ENCODE peak calls at places on chromosomes 16 and 17, in seven cellular contexts. F is kidney, G is OCI-LY7, R is IMR-90, L is Peyer's patch, M is PC-9, Q is fibroblast of mammary gland. E is an unnamed sample.

GRCh38 chr16:56341656-56342397 is 83.5 kb downstream of the AMFR start:
- DNase-seq in F (peak), G (no peak), R (no peak), L (no peak), M (no peak), Q (no peak), E (no peak)

GRCh38 chr17:80219013-80219776 is 938 bp downstream of the SGSH start:
- DNase-seq in F (peak), G (peak), R (peak), L (peak), M (peak), Q (peak), E (peak)

GRCh38 chr17:27386206-27387075 is 69.8 kb upstream of the KSR1 start:
- DNase-seq in F (no peak), G (no peak), R (no peak), L (no peak), M (no peak), Q (no peak), E (no peak)

GRCh38 chr16:27543801-27544200 is 5.9 kb downstream of the GTF3C1 start:
- DNase-seq in F (no peak), G (no peak), R (no peak), L (no peak), M (no peak), Q (peak), E (no peak)

GRCh38 chr17:73759324-73760185 is 115.3 kb upstream of the SDK2 start:
- DNase-seq in F (peak), G (no peak), R (no peak), L (no peak), M (no peak), Q (no peak), E (no peak)

GRCh38 chr17:63435681-63436522 is 10.2 kb downstream of the CYB561 start:
- DNase-seq in F (peak), G (peak), R (no peak), L (peak), M (peak), Q (no peak), E (no peak)

GRCh38 chr16:29311636-29312344 is 94.7 kb downstream of the NPIPB11 start:
- DNase-seq in F (no peak), G (no peak), R (no peak), L (no peak), M (no peak), Q (no peak), E (no peak)

GRCh38 chr16:9311303-9311954 is 220.0 kb downstream of the HAPSTR1 start:
- DNase-seq in F (peak), G (no peak), R (no peak), L (peak), M (no peak), Q (no peak), E (no peak)

GRCh38 chr17:43401293-43401692 is 2.5 kb downstream of the ARL4D start:
- DNase-seq in F (peak), G (no peak), R (peak), L (no peak), M (peak), Q (peak), E (peak)

GRCh38 chr16:58077796-58078195 is 51.4 kb downstream of the CFAP20 start:
- DNase-seq in F (peak), G (no peak), R (no peak), L (no peak), M (no peak), Q (no peak), E (no peak)

GRCh38 chr17:40109471-40109824 is 9.1 kb upstream of the NR1D1 start:
- DNase-seq in F (no peak), G (no peak), R (no peak), L (no peak), M (no peak), Q (peak), E (no peak)

GRCh38 chr16:6081320-6081976 is 983.9 kb upstream of the EEF2KMT start:
- DNase-seq in F (no peak), G (peak), R (no peak), L (no peak), M (peak), Q (no peak), E (no peak)

GRCh38 chr16:71423865-71424264 is 18.0 kb downstream of the TLE7 start:
- DNase-seq in F (no peak), G (no peak), R (no peak), L (no peak), M (no peak), Q (no peak), E (no peak)

GRCh38 chr17:27631409-27631755 is 394 bp downstream of the LGALS9 start:
- DNase-seq in F (no peak), G (peak), R (no peak), L (no peak), M (no peak), Q (no peak), E (no peak)

GRCh38 chr17:65062168-65062915 is 5.8 kb upstream of the GNA13 start:
- DNase-seq in F (no peak), G (no peak), R (no peak), L (no peak), M (peak), Q (peak), E (no peak)

GRCh38 chr16:65068151-65068740 is 53.6 kb downstream of the CDH11 start:
- DNase-seq in F (no peak), G (no peak), R (peak), L (no peak), M (no peak), Q (peak), E (peak)

GRCh38 chr16:89615596-89616090 is 2.2 kb downstream of the DPEP1 start:
- DNase-seq in F (no peak), G (no peak), R (no peak), L (no peak), M (peak), Q (no peak), E (no peak)

GRCh38 chr16:81261049-81261648 is 22.7 kb downstream of the BCO1 start:
- DNase-seq in F (peak), G (peak), R (no peak), L (no peak), M (no peak), Q (peak), E (peak)

GRCh38 chr16:57630931-57631845 is 2.8 kb downstream of the ADGRG1 start:
- DNase-seq in F (no peak), G (no peak), R (no peak), L (no peak), M (no peak), Q (no peak), E (no peak)

GRCh38 chr16:63787014-63787413 is 1334.8 kb downstream of the CDH11 start:
- DNase-seq in F (no peak), G (peak), R (no peak), L (no peak), M (no peak), Q (peak), E (no peak)

GRCh38 chr17:79797492-79798295 is 817 bp upstream of the CBX8 start:
- DNase-seq in F (peak), G (peak), R (no peak), L (no peak), M (no peak), Q (no peak), E (no peak)

GRCh38 chr16:70157477-70158260 is 15.9 kb upstream of the CLEC18C start:
- DNase-seq in F (no peak), G (no peak), R (no peak), L (peak), M (no peak), Q (no peak), E (no peak)

GRCh38 chr16:2845116-2845515 is 12.9 kb downstream of the PRSS22 start:
- DNase-seq in F (no peak), G (no peak), R (no peak), L (no peak), M (no peak), Q (no peak), E (no peak)

GRCh38 chr17:28348979-28349378 is 8.3 kb downstream of the POLDIP2 start:
- DNase-seq in F (no peak), G (no peak), R (no peak), L (peak), M (no peak), Q (no peak), E (no peak)

GRCh38 chr16:11251525-11252481 is 4.2 kb downstream of the SOCS1 start:
- DNase-seq in F (no peak), G (no peak), R (peak), L (no peak), M (no peak), Q (peak), E (peak)

GRCh38 chr17:72349508-72350472 is 229.0 kb downstream of the SOX9 start:
- DNase-seq in F (no peak), G (no peak), R (no peak), L (no peak), M (no peak), Q (no peak), E (no peak)

GRCh38 chr16:15650698-15651161 is 685 bp downstream of the NDE1 start:
- DNase-seq in F (peak), G (peak), R (peak), L (peak), M (peak), Q (peak), E (no peak)

GRCh38 chr17:7380855-7381683 is at the start of gene TNK1:
- DNase-seq in F (peak), G (no peak), R (no peak), L (peak), M (peak), Q (no peak), E (no peak)

GRCh38 chr16:23387666-23388065 is 65.3 kb downstream of the COG7 start:
- DNase-seq in F (peak), G (no peak), R (no peak), L (peak), M (no peak), Q (no peak), E (no peak)

GRCh38 chr16:11285842-11286241 is 4.7 kb upstream of the PRM1 start:
- DNase-seq in F (no peak), G (no peak), R (no peak), L (no peak), M (no peak), Q (no peak), E (no peak)

GRCh38 chr16:7744546-7745294 is 412.1 kb downstream of the RBFOX1 start:
- DNase-seq in F (no peak), G (no peak), R (no peak), L (no peak), M (no peak), Q (no peak), E (no peak)

DNA sequence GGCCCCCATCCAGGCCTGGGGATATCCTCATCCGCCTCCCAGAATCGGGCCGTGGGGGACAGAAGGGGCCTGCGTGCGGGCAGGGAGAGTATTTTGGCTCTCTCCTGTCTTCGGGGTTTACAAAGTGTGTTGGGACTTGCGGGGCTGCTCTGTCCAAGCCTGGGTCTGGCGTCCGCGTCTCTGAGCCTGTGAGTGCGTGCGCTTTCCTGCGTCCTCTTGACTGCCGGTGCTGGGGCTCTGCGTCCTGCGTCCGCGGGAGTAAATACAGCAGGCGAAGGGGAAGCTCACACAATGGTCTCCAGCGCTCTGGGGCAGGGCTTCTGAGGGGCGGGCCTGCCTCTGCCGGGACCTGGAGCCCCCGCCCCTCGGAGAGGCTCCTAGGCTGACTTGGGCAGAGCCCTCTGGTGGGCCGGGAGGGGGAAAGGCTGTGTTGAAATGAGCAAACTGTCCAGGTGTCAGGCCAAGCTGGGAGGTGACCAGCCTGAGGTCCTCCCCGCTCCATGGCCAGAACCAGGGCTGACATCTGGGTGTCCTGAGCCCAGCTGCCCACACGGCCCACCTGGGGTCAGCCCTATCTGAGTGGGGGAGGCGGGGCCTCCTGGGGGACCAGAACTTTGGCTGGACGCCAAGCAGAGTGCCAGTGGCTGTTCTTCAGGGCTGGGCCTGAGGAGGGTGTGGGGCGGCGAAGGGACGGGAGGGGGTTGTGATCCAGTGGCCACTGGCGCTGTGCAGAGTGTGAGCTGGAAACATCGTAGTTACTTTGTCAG is 233.6 kb downstream of the SEC14L1 start:
- DNase-seq in F (peak), G (peak), R (peak), L (peak), M (no peak), Q (peak), E (peak)
- TF ChIP-seq CTCF in F (peak), G (peak), R (peak), L (peak), M (no peak), Q (peak), E (peak)

DNA sequence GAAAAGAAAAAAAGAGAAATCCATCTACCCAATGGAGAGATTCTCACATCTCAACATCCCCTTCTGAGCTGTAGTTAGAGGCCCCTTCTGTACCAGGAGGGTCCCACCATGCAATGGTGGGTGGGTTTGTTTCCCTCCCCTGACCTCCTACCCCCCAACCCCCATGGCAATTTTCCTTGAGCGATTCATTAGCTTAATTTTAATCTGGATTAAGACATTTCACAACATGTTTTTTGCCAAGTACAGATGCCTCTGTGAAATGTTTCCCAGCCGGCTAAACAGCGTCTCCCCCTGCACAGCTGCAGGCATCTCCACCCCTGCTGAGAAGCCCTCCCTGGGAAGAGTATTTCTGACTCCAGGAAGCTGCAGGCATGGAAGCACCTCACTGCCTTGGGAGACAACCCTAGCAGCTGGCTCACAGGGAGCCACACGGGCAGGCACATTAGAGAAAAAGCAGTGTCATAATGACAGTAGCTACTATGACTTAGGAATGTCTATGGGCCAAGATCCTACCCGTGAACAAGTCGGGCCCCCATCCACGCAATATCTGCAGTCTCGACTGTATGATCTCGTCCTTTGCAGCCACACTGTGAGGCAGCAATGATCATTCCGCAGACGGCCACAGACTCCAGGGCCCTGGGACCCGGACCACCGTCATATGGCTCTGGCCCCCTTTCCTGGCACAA is 117.3 kb downstream of the ADCY9 start:
- DNase-seq in F (peak), G (no peak), R (peak), L (no peak), M (no peak), Q (peak), E (peak)
- H3K4me3 ChIP-seq in F (no peak), G (no peak), R (no peak), L (no peak), M (no peak), Q (no peak), E (peak)

GRCh38 chr17:781920-782731 is at the start of the genes GLOD4 and MRM3:
- DNase-seq in F (peak), G (peak), R (peak), L (peak), M (peak), Q (peak), E (peak)
- TF ChIP-seq CTCF in F (peak), G (peak), R (no peak), L (no peak), M (peak), Q (no peak), E (no peak)

GRCh38 chr17:47829870-47830269 is 1.5 kb downstream of the MRPL10 start:
- DNase-seq in F (no peak), G (no peak), R (no peak), L (no peak), M (no peak), Q (no peak), E (no peak)
- H3K4me3 ChIP-seq in F (no peak), G (peak), R (no peak), L (no peak), M (peak), Q (no peak), E (no peak)

E was measured in AG10803.